ENCODE peak calls at places on chromosomes 1 and 21, in four cellular contexts. B is A549, U is H1, Y is ovary. Z is an unnamed sample.

GRCh38 chr1:116261227-116261626 is 111.8 kb upstream of the ATP1A1 start:
- DNase-seq in U (no peak), B (no peak), Y (no peak), Z (no peak)

GRCh38 chr1:23470282-23471070 is 13.5 kb downstream of the ASAP3 start:
- DNase-seq in Y (peak; percentile 58), B (no peak), U (no peak), Z (peak; percentile 79)

GRCh38 chr1:171127481-171127880 is 36.8 kb downstream of the FMO3 start:
- DNase-seq in B (no peak), U (no peak), Y (no peak), Z (no peak)

GRCh38 chr1:10430216-10431064 is at the start of gene CENPS:
- DNase-seq in Y (peak; percentile 95), B (peak; percentile 82), U (peak; percentile 67), Z (peak; percentile 96)

GRCh38 chr1:21607549-21608529 is 61.3 kb downstream of the RAP1GAP start:
- DNase-seq in U (peak; percentile 100), B (peak; percentile 93), Y (peak; percentile 69), Z (peak; percentile 71)

GRCh38 chr1:223244366-223245103 is 101.5 kb upstream of the TLR5 start:
- DNase-seq in B (no peak), Y (no peak), U (no peak), Z (no peak)

GRCh38 chr1:50774759-50775351 is 185.2 kb downstream of the FAF1 start:
- DNase-seq in U (no peak), B (peak; percentile 4), Y (no peak), Z (no peak)

GRCh38 chr1:25609921-25610320 is 6.7 kb upstream of the MAN1C1 start:
- DNase-seq in B (no peak), U (no peak), Y (no peak), Z (no peak)

GRCh38 chr1:23122796-23123195 is 45.9 kb downstream of the LUZP1 start:
- DNase-seq in U (no peak), Y (no peak), B (no peak), Z (no peak)

GRCh38 chr1:19437911-19438310 is 47.4 kb downstream of the CAPZB start:
- DNase-seq in Y (peak; percentile 93), U (no peak), B (no peak), Z (peak; percentile 96)
- TF ChIP-seq EP300 in Y (peak; percentile 75), U (no peak), B (no peak), Z (peak; percentile 57)

DNA sequence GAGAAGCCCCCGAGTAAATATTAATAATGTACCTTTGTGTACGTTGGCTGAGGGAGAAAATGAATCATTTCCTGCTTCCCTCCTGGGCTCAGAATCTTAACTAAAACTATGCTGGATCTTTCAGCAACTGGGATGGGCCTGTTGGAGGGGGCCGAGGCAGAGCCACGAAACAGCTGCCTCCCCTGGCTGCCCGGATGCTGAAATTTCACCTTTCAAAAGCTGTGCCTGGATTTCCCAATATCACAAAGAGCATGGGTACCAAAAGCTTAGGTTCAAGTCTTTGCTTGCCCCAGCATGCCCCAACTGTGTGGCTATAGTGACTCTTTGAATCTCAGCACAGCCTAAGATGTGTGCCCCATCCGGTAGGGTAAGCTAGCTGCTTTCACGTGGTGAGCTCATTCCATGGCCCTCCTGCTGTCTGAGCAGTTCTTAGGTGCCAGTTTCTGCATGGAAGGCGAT is 473.4 kb downstream of the PTPRU start:
- DNase-seq in Y (no peak), B (no peak), U (no peak), Z (no peak)
- TF ChIP-seq CTCF in Y (no peak), B (no peak), U (no peak), Z (no peak)

GRCh38 chr21:42923553-42924432 is 1.6 kb downstream of the ERVH48-1 start:
- DNase-seq in U (peak; percentile 88), B (peak; percentile 75), Y (peak; percentile 78), Z (peak; percentile 90)
- TF ChIP-seq POLR2A in U (no peak), B (no peak), Y (no peak), Z (no peak)

DNA sequence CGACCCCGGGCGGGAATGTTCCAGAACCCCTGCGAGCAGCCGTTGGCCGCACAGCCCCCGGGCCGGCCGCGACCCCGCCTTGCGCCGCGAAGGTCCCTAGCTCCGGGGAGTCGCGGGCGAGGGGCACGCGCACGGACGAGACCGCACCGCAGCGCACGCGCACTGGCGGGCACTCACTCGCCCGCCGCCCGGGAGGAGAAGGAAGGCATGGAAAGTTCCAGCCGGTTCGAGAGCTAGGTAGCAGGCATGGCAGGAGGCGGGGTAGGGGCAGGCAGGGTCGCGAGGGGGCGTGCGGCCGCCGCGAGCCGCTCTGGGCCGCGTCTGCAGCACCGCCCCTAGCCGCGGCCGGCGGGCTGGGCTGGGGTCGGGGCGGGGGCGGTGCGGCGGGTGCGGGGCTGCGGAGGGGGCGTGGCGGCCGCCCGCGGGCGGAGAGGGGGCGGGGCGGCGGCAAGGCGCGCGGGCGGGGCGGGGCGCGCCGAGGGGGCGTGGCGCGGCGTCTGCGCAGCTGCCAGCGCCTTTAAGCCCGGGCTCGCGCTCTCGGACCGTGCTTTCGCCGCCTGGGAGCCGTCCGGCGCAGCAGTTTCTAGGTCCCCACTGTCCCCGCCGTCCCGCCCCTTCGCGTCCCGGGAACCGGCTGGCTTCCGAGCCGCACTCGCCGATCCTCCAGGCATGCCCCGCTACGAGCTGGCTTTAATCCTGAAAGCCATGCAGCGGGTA is at the start of the genes MRPS6 and SLC5A3:
- DNase-seq in U (peak; percentile 67), B (peak; percentile 13), Y (peak; percentile 87), Z (peak; percentile 91)
- TF ChIP-seq EP300 in U (no peak), B (no peak), Y (no peak), Z (no peak)

DNA sequence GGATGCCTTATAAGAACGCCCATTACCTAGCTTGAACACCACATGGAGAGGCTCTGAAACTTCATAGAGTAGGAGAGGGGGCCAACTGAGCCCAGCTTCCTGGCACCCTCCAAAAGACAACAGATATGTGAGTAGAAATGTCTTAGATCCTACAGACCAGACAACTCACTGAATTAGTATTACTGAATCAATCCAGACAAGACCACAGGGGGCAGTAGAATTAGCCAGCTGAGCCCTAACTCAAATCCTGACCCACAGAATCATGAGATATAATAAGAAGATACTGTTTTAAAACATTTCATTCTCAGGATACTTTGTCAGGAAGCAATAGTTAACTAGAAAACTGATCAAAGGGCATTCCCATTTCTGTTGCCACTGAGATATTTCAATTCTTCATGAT is 45.8 kb upstream of the C1orf21 start:
- DNase-seq in B (no peak), Y (no peak), U (no peak), Z (no peak)
- TF ChIP-seq CTCF in B (no peak), Y (no peak), U (peak; percentile 44), Z (no peak)

DNA sequence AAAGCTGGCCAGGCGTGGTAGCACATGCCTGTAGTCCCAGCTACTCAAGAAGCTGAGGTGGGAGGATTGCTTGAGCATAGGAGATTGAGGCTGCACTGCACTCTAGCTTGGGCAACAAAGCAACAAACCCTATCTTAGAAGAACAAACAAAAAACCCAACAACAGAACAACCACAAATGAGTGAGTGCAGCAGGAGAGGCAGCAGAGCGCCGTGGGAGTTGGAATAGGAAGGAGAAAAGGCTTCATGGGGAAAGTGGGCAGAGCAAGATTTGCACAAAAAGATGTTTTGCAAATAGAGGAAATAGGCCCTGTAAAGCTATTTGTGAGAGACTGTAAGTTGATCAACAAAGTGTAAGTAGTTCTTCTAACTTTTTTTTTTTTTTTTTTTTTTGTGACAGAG is 19.6 kb downstream of the SMAP2 start:
- DNase-seq in U (no peak), B (no peak), Y (no peak), Z (no peak)
- TF ChIP-seq POLR2A in U (no peak), B (no peak), Y (no peak), Z (no peak)

Z was measured in sigmoid colon.